ENCODE peak calls at places on chromosomes 4 and X, in nine cellular contexts. S, N, A, P, F, D, Y, Q and R are unnamed samples.

GRCh38 chrX:24025741-24026402 is 1.1 kb downstream of the KLHL15 start:
- DNase-seq in F (peak), A (peak), S (no peak), Y (no peak), N (no peak), Q (peak), D (peak), P (no peak), R (peak)

GRCh38 chrX:132776486-132777210 is 181.8 kb downstream of the HS6ST2 start:
- DNase-seq in P (peak), F (no peak), A (no peak), Y (no peak), Q (no peak), S (no peak), D (no peak), N (no peak), R (no peak)

GRCh38 chrX:122565952-122566351 is 618.1 kb upstream of the GRIA3 start:
- DNase-seq in S (peak), Y (no peak), N (no peak), F (peak), Q (peak), D (peak), P (no peak), A (peak), R (peak)

GRCh38 chrX:1392376-1393130 is 640 bp upstream of the SLC25A6 start:
- DNase-seq in D (peak), Y (peak), P (peak), F (peak), Q (peak), N (peak), S (no peak), A (peak), R (peak)

GRCh38 chr4:11439836-11440235 is 11.1 kb upstream of the HS3ST1 start:
- DNase-seq in P (no peak), F (no peak), Y (no peak), D (no peak), Q (no peak), S (no peak), N (no peak), A (no peak), R (no peak)

GRCh38 chr4:111187108-111187507 is 564.2 kb upstream of the PITX2 start:
- DNase-seq in A (peak), P (no peak), Q (no peak), Y (no peak), D (no peak), S (no peak), F (no peak), N (no peak), R (no peak)

GRCh38 chrX:24030597-24030996 is 3.6 kb upstream of the KLHL15 start:
- DNase-seq in S (no peak), A (no peak), P (no peak), Y (no peak), N (no peak), Q (peak), F (no peak), D (no peak), R (no peak)

GRCh38 chr4:126530996-126531585 is 1101.7 kb upstream of the INTU start:
- DNase-seq in S (no peak), Q (peak), P (no peak), F (no peak), A (no peak), D (peak), Y (no peak), N (no peak), R (no peak)

GRCh38 chr4:109294468-109295020 is 7.9 kb downstream of the COL25A1 start:
- DNase-seq in Q (peak), N (no peak), A (no peak), F (peak), S (no peak), P (no peak), Y (no peak), D (no peak), R (no peak)

GRCh38 chr4:150415213-150415612 is 166.7 kb upstream of the MAB21L2 start:
- DNase-seq in D (no peak), Q (no peak), Y (no peak), A (no peak), S (no peak), P (no peak), N (no peak), F (no peak), R (no peak)

GRCh38 chr4:136121431-136121830 is 1410.9 kb downstream of the PCDH18 start:
- DNase-seq in Y (no peak), D (no peak), N (no peak), A (peak), S (no peak), P (no peak), F (no peak), Q (no peak), R (no peak)

GRCh38 chr4:154032914-154033313 is 244.0 kb upstream of the SFRP2 start:
- DNase-seq in N (no peak), A (no peak), S (no peak), Y (no peak), P (peak), D (no peak), F (no peak), Q (no peak), R (no peak)

GRCh38 chr4:25069014-25069413 is 38.3 kb upstream of the LGI2 start:
- DNase-seq in Q (no peak), D (no peak), A (peak), N (peak), F (no peak), Y (no peak), S (no peak), P (no peak), R (no peak)

GRCh38 chr4:75598390-75598789 is 31.9 kb downstream of the CDKL2 start:
- DNase-seq in P (no peak), D (peak), F (no peak), Q (peak), Y (no peak), N (no peak), A (peak), S (peak), R (peak)

GRCh38 chr4:153222162-153222789 is 18.0 kb downstream of the TRIM2 start:
- DNase-seq in Y (peak), P (peak), S (peak), A (peak), F (peak), N (peak), Q (peak), D (peak), R (peak)

GRCh38 chr4:147678121-147678520 is 5.8 kb downstream of the PRMT9 start:
- DNase-seq in F (no peak), N (no peak), D (no peak), A (no peak), Q (no peak), Y (no peak), P (no peak), S (no peak), R (no peak)

GRCh38 chrX:129782015-129782495 is 2.3 kb downstream of the SASH3 start:
- DNase-seq in A (no peak), S (no peak), D (no peak), F (no peak), Q (no peak), Y (no peak), P (no peak), N (no peak), R (no peak)
- H3K4me3 ChIP-seq in A (no peak), S (no peak), D (no peak), F (no peak), Q (no peak), Y (no peak), P (peak), N (peak), R (no peak)

DNA sequence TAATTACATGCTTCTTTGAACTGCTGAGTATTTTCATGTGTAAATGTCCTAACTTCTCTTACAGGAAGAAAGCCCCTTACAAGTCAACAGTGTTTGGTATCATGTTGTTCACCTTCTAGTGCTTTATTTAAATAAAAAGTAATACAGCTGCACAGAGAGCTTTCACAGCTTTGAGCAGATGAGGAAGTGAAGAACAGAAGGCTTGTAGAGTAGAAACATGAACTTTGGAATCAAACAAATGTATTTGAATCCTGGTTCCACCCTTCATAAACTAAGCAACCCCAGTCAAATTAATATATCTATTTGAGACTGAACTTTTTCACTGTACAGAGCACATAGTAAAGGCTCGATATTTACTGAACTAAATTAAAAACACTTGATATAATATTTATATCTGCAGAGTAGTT is 120.5 kb downstream of the CAMK2D start:
- DNase-seq in A (no peak), P (peak), D (no peak), N (no peak), F (no peak), Y (no peak), S (no peak), Q (no peak), R (no peak)
- H3K4me3 ChIP-seq in A (no peak), P (peak), D (no peak), N (no peak), F (no peak), Y (no peak), S (no peak), Q (no peak), R (no peak)

DNA sequence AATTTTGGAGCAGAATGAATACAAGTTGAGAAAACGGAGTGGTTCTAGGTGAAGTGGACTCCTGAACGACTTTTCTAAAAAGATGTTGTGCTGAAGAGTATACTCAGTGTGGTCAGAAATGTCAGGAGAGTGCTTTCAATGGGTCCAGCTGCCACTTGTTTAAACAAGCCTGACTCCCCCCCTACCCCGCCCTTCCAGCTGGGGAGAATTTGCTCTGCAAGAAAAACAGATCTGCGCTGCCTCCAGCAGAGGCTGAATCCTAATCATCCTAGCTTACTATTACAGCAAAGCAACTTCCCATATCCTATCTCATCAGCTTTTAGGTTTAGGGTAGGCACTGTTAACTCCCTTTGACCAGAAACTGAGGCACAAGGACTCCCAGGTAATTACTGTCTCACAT is 1.9 kb downstream of the MAP3K15 start:
- DNase-seq in D (no peak), S (no peak), Y (no peak), A (peak), P (no peak), N (no peak), Q (no peak), F (no peak), R (no peak)
- H3K4me3 ChIP-seq in D (no peak), S (no peak), Y (no peak), A (no peak), P (no peak), N (no peak), Q (no peak), F (no peak), R (no peak)

DNA sequence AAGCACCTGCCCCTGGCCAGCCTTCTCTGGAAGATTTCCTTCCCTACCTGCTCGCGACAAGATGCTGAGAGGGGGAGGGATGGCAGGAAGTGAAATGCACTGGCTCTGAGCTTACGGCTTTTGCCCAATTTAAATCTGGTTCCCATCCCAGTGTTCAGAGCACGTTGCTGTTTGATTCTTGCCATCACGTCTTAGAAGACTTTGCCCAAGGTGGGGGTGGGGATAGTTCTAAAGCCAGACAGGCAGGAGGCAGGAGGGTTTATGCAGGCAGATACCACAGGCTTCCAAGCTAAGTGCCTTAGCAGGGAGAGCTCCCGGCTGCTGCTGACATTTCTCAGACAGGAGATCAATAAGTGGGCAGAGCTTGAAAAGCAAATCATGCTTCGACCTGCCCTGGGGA is 393.9 kb downstream of the MID1IP1 start:
- DNase-seq in A (no peak), F (no peak), S (no peak), N (no peak), Y (no peak), Q (no peak), D (no peak), P (peak), R (no peak)
- H3K4me3 ChIP-seq in A (no peak), F (no peak), S (no peak), N (no peak), Y (no peak), Q (no peak), D (no peak), P (no peak), R (no peak)